ENCODE peak calls at places on chromosome 9, in nine cellular contexts. R is dorsolateral prefrontal cortex, H is IMR-90, Y is endodermal cell, V is ovary, D is fibroblast of lung, T is heart left ventricle, C is cardiac fibroblast, U is tibial nerve. N is an unnamed sample.

GRCh38 chr9:13266172-13266571 is 13.3 kb downstream of the MPDZ start:
- DNase-seq in R (no peak), H (peak; percentile 61), Y (no peak), V (no peak), D (peak; percentile 53), T (no peak), C (peak; percentile 91), U (no peak), N (peak; percentile 92)

GRCh38 chr9:135032041-135032835 is 55.2 kb upstream of the OLFM1 start:
- DNase-seq in R (no peak), H (no peak), Y (no peak), V (no peak), D (no peak), T (no peak), C (no peak), U (no peak), N (no peak)

GRCh38 chr9:109319072-109319630 is 1.7 kb downstream of the EPB41L4B start:
- DNase-seq in R (no peak), H (no peak), Y (peak; percentile 73), V (peak; percentile 57), D (no peak), T (no peak), C (no peak), U (no peak), N (no peak)

GRCh38 chr9:92155221-92155620 is 40.0 kb upstream of the SPTLC1 start:
- DNase-seq in R (no peak), H (no peak), Y (no peak), V (no peak), D (no peak), T (no peak), C (no peak), U (no peak), N (no peak)

GRCh38 chr9:129383415-129384088 is 205.5 kb upstream of the IER5L start:
- DNase-seq in R (peak; percentile 84), H (peak; percentile 56), Y (peak; percentile 78), V (peak; percentile 91), D (peak; percentile 72), T (peak; percentile 85), C (peak; percentile 79), U (peak; percentile 72), N (peak; percentile 69)

GRCh38 chr9:7592321-7593319 is 207.0 kb downstream of the DMAC1 start:
- DNase-seq in R (peak; percentile 34), H (no peak), Y (peak; percentile 51), V (no peak), D (no peak), T (no peak), C (no peak), U (no peak), N (no peak)

GRCh38 chr9:115891929-115892328 is 261.7 kb upstream of the PAPPA start:
- DNase-seq in R (no peak), H (peak; percentile 86), Y (no peak), V (no peak), D (peak; percentile 85), T (no peak), C (peak; percentile 37), U (no peak), N (peak; percentile 42)

GRCh38 chr9:15235658-15236057 is 71.4 kb downstream of the TTC39B start:
- DNase-seq in R (no peak), H (no peak), Y (no peak), V (no peak), D (no peak), T (no peak), C (no peak), U (no peak), N (no peak)

GRCh38 chr9:128136816-128137793 is 9.6 kb upstream of the PTGES2 start:
- DNase-seq in R (no peak), H (peak; percentile 87), Y (peak; percentile 29), V (peak; percentile 15), D (peak; percentile 66), T (no peak), C (peak; percentile 31), U (no peak), N (peak; percentile 28)

GRCh38 chr9:94167055-94167346 is 82.7 kb downstream of the PTPDC1 start:
- DNase-seq in R (no peak), H (no peak), Y (no peak), V (no peak), D (no peak), T (no peak), C (no peak), U (no peak), N (no peak)

GRCh38 chr9:94167376-94167775 is 83.1 kb downstream of the PTPDC1 start:
- DNase-seq in R (no peak), H (no peak), Y (no peak), V (no peak), D (no peak), T (no peak), C (no peak), U (no peak), N (no peak)

GRCh38 chr9:94165592-94166236 is 81.5 kb downstream of the PTPDC1 start:
- DNase-seq in R (peak; percentile 99), H (peak; percentile 99), Y (peak; percentile 99), V (peak; percentile 97), D (peak; percentile 99), T (peak; percentile 99), C (peak; percentile 100), U (peak; percentile 89), N (peak; percentile 99)

GRCh38 chr9:94166237-94167054 is 82.2 kb downstream of the PTPDC1 start:
- DNase-seq in R (peak; percentile 97), H (peak; percentile 99), Y (peak; percentile 99), V (peak; percentile 99), D (peak; percentile 100), T (peak; percentile 99), C (peak; percentile 100), U (peak; percentile 99), N (peak; percentile 100)

GRCh38 chr9:94164756-94165549 is 80.7 kb downstream of the PTPDC1 start:
- DNase-seq in R (no peak), H (no peak), Y (no peak), V (no peak), D (no peak), T (no peak), C (no peak), U (no peak), N (no peak)
- H3K4me3 ChIP-seq in R (peak overlapping the region; percentile 87), H (no peak overlapping the region), Y (peak overlapping the region; percentile 72), V (no peak overlapping the region), D (no peak overlapping the region), T (no peak overlapping the region), C (no peak overlapping the region), U (no peak overlapping the region), N (no peak overlapping the region)

GRCh38 chr9:137613738-137614523 is 4.9 kb upstream of the EHMT1 start:
- DNase-seq in R (no peak), H (no peak), Y (no peak), V (no peak), D (no peak), T (no peak), C (no peak), U (no peak), N (no peak)

GRCh38 chr9:137612741-137613142 is 6.1 kb upstream of the EHMT1 start:
- DNase-seq in R (no peak), H (no peak), Y (no peak), V (no peak), D (no peak), T (no peak), C (no peak), U (no peak), N (no peak)

GRCh38 chr9:137615387-137615871 is 3.4 kb upstream of the EHMT1 start:
- DNase-seq in R (no peak), H (no peak), Y (no peak), V (peak; percentile 32), D (no peak), T (no peak), C (no peak), U (no peak), N (no peak)

GRCh38 chr9:137613259-137613658 is 5.5 kb upstream of the EHMT1 start:
- DNase-seq in R (no peak), H (no peak), Y (peak; percentile 43), V (no peak), D (no peak), T (no peak), C (no peak), U (no peak), N (no peak)

GRCh38 chr9:137614631-137615386 is 4.0 kb upstream of the EHMT1 start:
- DNase-seq in R (no peak), H (no peak), Y (no peak), V (peak; percentile 24), D (no peak), T (no peak), C (no peak), U (no peak), N (no peak)
- TF ChIP-seq CTCF in R (no peak), H (no peak), Y (peak; percentile 55), V (no peak), D (no peak), T (no peak), C (no peak), U (no peak), N (no peak)

DNA sequence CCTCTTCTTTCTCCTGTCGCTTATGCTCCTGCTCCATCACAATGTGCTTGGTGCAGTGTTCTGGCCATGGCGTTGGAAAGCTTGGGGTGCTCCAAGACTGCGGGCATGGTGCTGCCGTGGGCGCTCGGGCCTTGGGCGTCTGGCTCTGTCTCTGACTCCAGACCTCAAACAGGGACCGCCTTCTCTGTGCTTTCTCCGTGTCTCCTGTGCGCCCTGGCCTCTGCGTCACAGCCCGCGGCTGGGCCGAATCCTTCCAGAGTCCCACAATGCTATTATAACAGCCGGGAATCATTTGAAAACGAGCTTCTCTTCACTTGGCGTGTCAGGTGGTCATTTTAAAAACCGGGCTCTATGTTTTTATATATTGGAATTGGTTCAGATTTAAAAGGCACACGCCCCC is 32.4 kb upstream of the PUM3 start:
- DNase-seq in R (no peak), H (no peak), Y (no peak), V (no peak), D (no peak), T (no peak), C (no peak), U (no peak), N (no peak)
- H3K4me3 ChIP-seq in R (no peak overlapping the region), H (no peak overlapping the region), Y (no peak overlapping the region), V (no peak overlapping the region), D (no peak overlapping the region), T (no peak overlapping the region), C (no peak overlapping the region), U (no peak overlapping the region), N (no peak overlapping the region)

DNA sequence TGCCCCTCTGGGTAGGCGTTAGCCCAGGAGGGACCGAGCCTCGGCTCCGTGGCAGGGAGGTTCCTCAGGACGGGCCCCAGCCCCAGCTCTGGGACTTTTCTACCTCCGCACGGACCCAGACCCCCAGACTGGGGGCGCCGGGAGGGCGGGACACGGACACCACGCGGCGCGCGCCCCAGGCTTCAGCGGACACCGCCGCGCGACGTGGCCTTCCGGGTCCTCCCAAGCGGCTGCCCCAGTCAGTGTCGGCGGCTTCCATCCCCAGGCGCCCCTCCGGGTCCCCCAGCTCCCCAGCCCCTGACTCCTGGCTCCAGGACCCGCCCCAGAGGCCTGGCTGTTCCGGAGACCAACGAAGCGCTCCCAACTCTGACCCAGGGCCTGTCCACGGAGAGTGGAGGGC is 3.1 kb downstream of the LCNL1 start:
- DNase-seq in R (no peak), H (no peak), Y (no peak), V (no peak), D (no peak), T (no peak), C (no peak), U (no peak), N (no peak)
- TF ChIP-seq CTCF in R (no peak), H (no peak), Y (no peak), V (no peak), D (no peak), T (no peak), C (no peak), U (no peak), N (no peak)

GRCh38 chr9:450561-450960 is 235.9 kb downstream of the DOCK8 start:
- DNase-seq in R (no peak), H (no peak), Y (no peak), V (no peak), D (no peak), T (no peak), C (peak; percentile 20), U (no peak), N (no peak)
- H3K4me3 ChIP-seq in R (no peak overlapping the region), H (no peak overlapping the region), Y (no peak overlapping the region), V (no peak overlapping the region), D (no peak overlapping the region), T (no peak overlapping the region), C (no peak overlapping the region), U (no peak overlapping the region), N (no peak overlapping the region)

N was measured in fibroblast of pulmonary artery.